ENCODE peak calls at places on chromosomes 7 and 10, in four cellular contexts. Z is GM04503; V is stimulated activated CD4-positive, alpha-beta T cell treated with anti-CD3 and anti-CD28 coated beads, Interleukin-15, amount 100 ng/mL, for 1 hour; Q is activated naive CD4-positive, alpha-beta T cell treated with Interleukin-2 at 50 U/mL for 16 hours. X is an unnamed sample.

GRCh38 chr7:16114633-16115032 is 306.7 kb downstream of the CRPPA start:
- DNase-seq in Q (no peak), Z (no peak), V (no peak), X (no peak)

GRCh38 chr10:58266003-58266825 is 1.5 kb downstream of the IPMK start:
- DNase-seq in Z (no peak), V (no peak), Q (peak; percentile 25), X (no peak)

GRCh38 chr7:30308392-30308791 is 24.0 kb downstream of the ZNRF2 start:
- DNase-seq in Z (no peak), Q (no peak), V (no peak), X (no peak)

GRCh38 chr10:49096890-49097445 is 18.4 kb downstream of the VSTM4 start:
- DNase-seq in Z (no peak), V (no peak), Q (no peak), X (no peak)

GRCh38 chr10:78852856-78853255 is 215.9 kb upstream of the ZMIZ1 start:
- DNase-seq in V (no peak), Q (peak; percentile 22), Z (no peak), X (no peak)

GRCh38 chr10:57905866-57906265 is 361.8 kb downstream of the IPMK start:
- DNase-seq in Z (no peak), Q (no peak), V (no peak), X (no peak)

GRCh38 chr7:145784809-145785780 is 331.5 kb upstream of the CNTNAP2 start:
- DNase-seq in V (no peak), Q (no peak), Z (no peak), X (no peak)

GRCh38 chr10:557792-558328 is 131.6 kb downstream of the DIP2C start:
- DNase-seq in V (no peak), Q (no peak), Z (no peak), X (no peak)

GRCh38 chr10:128150045-128150493 is 23.8 kb upstream of the MKI67 start:
- DNase-seq in Q (peak; percentile 79), V (peak; percentile 70), Z (no peak), X (peak; percentile 38)

GRCh38 chr7:5755704-5756131 is 25.7 kb downstream of the RNF216 start:
- DNase-seq in Q (no peak), V (no peak), Z (peak; percentile 50), X (no peak)